ENCODE peak calls at places on chromosomes 5 and 9, in seven cellular contexts. A is cardiac muscle cell, N is fibroblast of mammary gland, W is right atrium auricular region, K is A549, H is coronary artery, Q is astrocyte. R is an unnamed sample.

GRCh38 chr9:82923410-82924242 is 139.3 kb downstream of the RASEF start:
- DNase-seq in W (no peak), A (no peak), K (no peak), H (no peak), N (no peak), Q (peak), R (no peak)

GRCh38 chr5:96652769-96653455 is 9.3 kb upstream of the CAST start:
- DNase-seq in A (no peak), K (no peak), W (no peak), Q (peak), N (peak), H (no peak), R (no peak)

GRCh38 chr9:121336705-121337104 is 33.3 kb downstream of the STOM start:
- DNase-seq in A (no peak), K (no peak), Q (no peak), H (no peak), W (no peak), N (no peak), R (no peak)

GRCh38 chr9:2120926-2121689 is 106.0 kb downstream of the SMARCA2 start:
- DNase-seq in W (no peak), K (no peak), Q (peak), A (no peak), N (peak), H (no peak), R (peak)

GRCh38 chr5:150181035-150181434 is 8.8 kb upstream of the SLC6A7 start:
- DNase-seq in A (no peak), H (no peak), K (no peak), N (peak), Q (peak), W (no peak), R (peak)

GRCh38 chr5:168227973-168228615 is 63.4 kb upstream of the WWC1 start:
- DNase-seq in Q (peak), K (no peak), W (no peak), H (no peak), N (peak), A (no peak), R (peak)

GRCh38 chr5:91283899-91284298 is 99.2 kb downstream of the ARRDC3 start:
- DNase-seq in N (peak), W (no peak), A (no peak), H (no peak), Q (peak), K (peak), R (peak)

GRCh38 chr5:74648835-74649286 is 8.3 kb upstream of the ENC1 start:
- DNase-seq in H (no peak), A (peak), W (no peak), Q (peak), N (peak), K (peak), R (peak)

GRCh38 chr5:7671420-7671819 is 179.5 kb downstream of the CFAP90 start:
- DNase-seq in N (no peak), W (no peak), K (no peak), H (no peak), Q (peak), A (no peak), R (no peak)

GRCh38 chr9:14547245-14548060 is 145.8 kb downstream of the ZDHHC21 start:
- DNase-seq in N (no peak), W (no peak), A (no peak), K (no peak), H (no peak), Q (no peak), R (no peak)

GRCh38 chr5:132692632-132692967 is 18.8 kb downstream of the IL4 start:
- DNase-seq in Q (no peak), H (no peak), K (no peak), A (no peak), N (no peak), W (no peak), R (peak)

GRCh38 chr5:65926893-65927292 is 518 bp downstream of the ERBIN start:
- DNase-seq in W (no peak), A (peak), K (no peak), N (peak), Q (no peak), H (no peak), R (peak)

GRCh38 chr9:106798021-106798799 is 64.8 kb upstream of the ZNF462 start:
- DNase-seq in A (peak), Q (no peak), W (no peak), K (no peak), H (no peak), N (no peak), R (no peak)

GRCh38 chr9:91255327-91255726 is 106.4 kb downstream of the AUH start:
- DNase-seq in Q (peak), H (no peak), N (peak), K (no peak), A (no peak), W (no peak), R (peak)

GRCh38 chr5:180113660-180114303 is 42.2 kb upstream of the RNF130 start:
- DNase-seq in H (peak), N (no peak), W (no peak), K (no peak), Q (no peak), A (no peak), R (no peak)

GRCh38 chr5:32014345-32014744 is 159.8 kb downstream of the GOLPH3 start:
- DNase-seq in A (no peak), K (no peak), W (no peak), H (no peak), Q (no peak), N (no peak), R (no peak)

GRCh38 chr5:133398646-133399081 is 213.7 kb downstream of the FSTL4 start:
- DNase-seq in N (no peak), Q (no peak), H (no peak), W (no peak), K (no peak), A (no peak), R (no peak)

GRCh38 chr5:36570268-36570667 is 36.1 kb upstream of the SLC1A3 start:
- DNase-seq in Q (peak), N (peak), W (no peak), K (no peak), A (no peak), H (no peak), R (peak)

GRCh38 chr9:121974421-121974820 is 118.7 kb downstream of the TTLL11 start:
- DNase-seq in H (no peak), K (no peak), W (no peak), N (no peak), A (no peak), Q (no peak), R (no peak)

GRCh38 chr5:126122942-126123341 is 300.3 kb upstream of the GRAMD2B start:
- DNase-seq in Q (no peak), A (peak), K (no peak), H (no peak), N (no peak), W (no peak), R (no peak)

GRCh38 chr5:54309237-54309636 is 1.1 kb downstream of the ARL15 start:
- DNase-seq in Q (no peak), A (peak), K (no peak), H (no peak), W (no peak), N (peak), R (no peak)

GRCh38 chr5:165139730-165140129 is 1634.3 kb downstream of the MAT2B start:
- DNase-seq in A (no peak), H (no peak), N (no peak), K (no peak), Q (no peak), W (no peak), R (no peak)

GRCh38 chr5:179873711-179874110 is 15.1 kb upstream of the MRNIP start:
- DNase-seq in W (no peak), N (no peak), A (no peak), K (no peak), H (no peak), Q (no peak), R (no peak)

GRCh38 chr5:114243281-114243982 is 118.4 kb upstream of the KCNN2 start:
- DNase-seq in K (no peak), W (no peak), Q (peak), N (peak), H (no peak), A (no peak), R (peak)

GRCh38 chr9:110427497-110428104 is 89.9 kb upstream of the TXNDC8 start:
- DNase-seq in N (peak), A (peak), W (no peak), H (no peak), Q (peak), K (peak), R (peak)

GRCh38 chr9:96293481-96293880 is 8.5 kb downstream of the HSD17B3 start:
- DNase-seq in H (no peak), Q (peak), K (no peak), N (peak), A (no peak), W (no peak), R (peak)

GRCh38 chr9:124868511-124869465 is 6.9 kb downstream of the ARPC5L start:
- DNase-seq in A (peak), Q (peak), W (peak), H (peak), K (peak), N (peak), R (peak)
- TF ChIP-seq CTCF in A (peak), Q (no peak), W (no peak), H (no peak), K (peak), N (peak), R (peak)

GRCh38 chr9:101484046-101484445 is 48.5 kb upstream of the ALDOB start:
- DNase-seq in H (no peak), Q (no peak), N (no peak), A (no peak), W (no peak), K (no peak), R (no peak)
- H3K4me3 ChIP-seq in H (no peak), Q (no peak), N (no peak), A (no peak), W (no peak), K (no peak), R (no peak)

GRCh38 chr5:33994845-33995244 is 10.4 kb upstream of the SLC45A2 start:
- DNase-seq in Q (peak), K (no peak), N (peak), A (no peak), H (no peak), W (no peak), R (peak)
- TF ChIP-seq CTCF in Q (no peak), K (no peak), N (peak), A (peak), H (no peak), W (no peak), R (peak)

GRCh38 chr9:111917201-111917600 is 20.6 kb downstream of the UGCG start:
- DNase-seq in N (no peak), H (no peak), W (no peak), K (no peak), Q (no peak), A (no peak), R (no peak)
- H3K4me3 ChIP-seq in N (no peak), H (no peak), W (no peak), K (no peak), Q (no peak), A (no peak), R (no peak)